ENCODE peak calls at places on chromosomes 7 and 10, in eight cellular contexts. C, V, B, H, J, F, L and E are unnamed samples.

GRCh38 chr10:16919076-16919972 is 102.1 kb upstream of the RSU1 start:
- DNase-seq in C (no peak), V (no peak), B (no peak), H (no peak), J (no peak), F (no peak), L (no peak), E (no peak)

GRCh38 chr10:5958680-5959079 is 18.7 kb downstream of the IL15RA start:
- DNase-seq in C (no peak), V (no peak), B (no peak), H (no peak), J (no peak), F (no peak), L (no peak), E (peak)

GRCh38 chr10:130232361-130233360 is 96.5 kb downstream of the GLRX3 start:
- DNase-seq in C (no peak), V (no peak), B (no peak), H (no peak), J (no peak), F (no peak), L (no peak), E (no peak)

GRCh38 chr10:127872871-127873600 is 19.7 kb downstream of the CLRN3 start:
- DNase-seq in C (no peak), V (no peak), B (no peak), H (no peak), J (peak), F (no peak), L (no peak), E (no peak)

GRCh38 chr7:41979834-41980307 is 257.1 kb downstream of the GLI3 start:
- DNase-seq in C (peak), V (peak), B (no peak), H (no peak), J (peak), F (peak), L (peak), E (no peak)

GRCh38 chr7:81632418-81632817 is 137.4 kb downstream of the HGF start:
- DNase-seq in C (no peak), V (no peak), B (no peak), H (no peak), J (no peak), F (no peak), L (peak), E (no peak)

GRCh38 chr10:97903128-97904025 is 53.7 kb downstream of the GOLGA7B start:
- DNase-seq in C (no peak), V (no peak), B (no peak), H (no peak), J (no peak), F (peak), L (no peak), E (no peak)

GRCh38 chr7:12066004-12066403 is 145.1 kb upstream of the TMEM106B start:
- DNase-seq in C (no peak), V (no peak), B (no peak), H (no peak), J (no peak), F (no peak), L (peak), E (no peak)

GRCh38 chr10:111076191-111076681 is 593 bp upstream of the ADRA2A start:
- DNase-seq in C (no peak), V (peak), B (no peak), H (no peak), J (peak), F (peak), L (peak), E (no peak)

GRCh38 chr10:117553171-117553814 is 10.7 kb downstream of the EMX2 start:
- DNase-seq in C (no peak), V (no peak), B (no peak), H (no peak), J (no peak), F (peak), L (no peak), E (no peak)

GRCh38 chr7:128008141-128008540 is 23.1 kb downstream of the LRRC4 start:
- DNase-seq in C (no peak), V (no peak), B (no peak), H (no peak), J (no peak), F (no peak), L (no peak), E (no peak)

GRCh38 chr7:150994838-150995510 is 4.2 kb downstream of the NOS3 start:
- DNase-seq in C (no peak), V (no peak), B (no peak), H (no peak), J (no peak), F (no peak), L (no peak), E (no peak)

GRCh38 chr10:35398355-35398754 is 62.0 kb downstream of the CCNY start:
- DNase-seq in C (no peak), V (no peak), B (no peak), H (no peak), J (peak), F (no peak), L (no peak), E (no peak)

GRCh38 chr7:155787171-155787851 is 25.0 kb downstream of the SHH start:
- DNase-seq in C (no peak), V (no peak), B (no peak), H (no peak), J (no peak), F (peak), L (no peak), E (no peak)

GRCh38 chr10:18478354-18478753 is 173.0 kb downstream of the NSUN6 start:
- DNase-seq in C (no peak), V (no peak), B (no peak), H (no peak), J (no peak), F (no peak), L (no peak), E (no peak)

GRCh38 chr7:158710651-158711102 is 6.1 kb upstream of the NCAPG2 start:
- DNase-seq in C (no peak), V (no peak), B (no peak), H (peak), J (peak), F (no peak), L (peak), E (no peak)

GRCh38 chr7:139329119-139329518 is 12.0 kb upstream of the FMC1 start:
- DNase-seq in C (no peak), V (no peak), B (no peak), H (no peak), J (peak), F (no peak), L (no peak), E (no peak)

GRCh38 chr10:80392250-80392649 is 16.1 kb upstream of the PRXL2A start:
- DNase-seq in C (no peak), V (no peak), B (no peak), H (no peak), J (no peak), F (no peak), L (peak), E (no peak)

DNA sequence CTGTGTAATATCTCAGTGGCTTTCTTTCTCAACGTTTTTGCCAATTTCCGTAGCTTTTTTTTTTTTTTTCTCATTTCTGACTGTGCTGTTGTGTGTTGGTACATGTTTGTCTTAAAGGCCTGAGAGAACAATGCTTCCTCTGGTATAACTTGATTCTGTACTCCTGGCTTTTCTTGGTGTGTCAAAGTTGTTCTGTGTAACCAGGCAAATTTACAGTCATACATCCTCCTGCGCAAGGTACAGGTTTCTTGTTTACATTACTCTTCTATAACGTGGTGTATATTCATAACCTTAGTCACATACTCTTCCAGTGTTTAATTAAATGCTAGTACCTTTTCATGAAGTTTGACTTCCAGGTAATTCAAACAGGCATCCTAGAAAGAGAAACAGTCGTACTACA is 8.3 kb upstream of the ARHGAP12 start:
- DNase-seq in C (no peak), V (no peak), B (no peak), H (no peak), J (peak), F (no peak), L (peak), E (no peak)
- H3K4me3 ChIP-seq in C (no peak), V (no peak), B (no peak), H (no peak), J (no peak), F (no peak), L (no peak), E (no peak)

GRCh38 chr7:78765985-78766729 is 687.3 kb downstream of the MAGI2 start:
- DNase-seq in C (no peak), V (no peak), B (no peak), H (no peak), J (no peak), F (no peak), L (no peak), E (peak)

GRCh38 chr7:78769551-78770101 is 683.8 kb downstream of the MAGI2 start:
- DNase-seq in C (no peak), V (no peak), B (no peak), H (no peak), J (peak), F (no peak), L (no peak), E (no peak)

GRCh38 chr7:78768859-78769258 is 684.6 kb downstream of the MAGI2 start:
- DNase-seq in C (no peak), V (no peak), B (no peak), H (no peak), J (no peak), F (peak), L (no peak), E (no peak)

GRCh38 chr7:78770422-78771410 is 682.8 kb downstream of the MAGI2 start:
- DNase-seq in C (no peak), V (no peak), B (no peak), H (no peak), J (peak), F (peak), L (peak), E (peak)
- H3K4me3 ChIP-seq in C (peak), V (no peak), B (peak), H (no peak), J (no peak), F (peak), L (no peak), E (peak)

DNA sequence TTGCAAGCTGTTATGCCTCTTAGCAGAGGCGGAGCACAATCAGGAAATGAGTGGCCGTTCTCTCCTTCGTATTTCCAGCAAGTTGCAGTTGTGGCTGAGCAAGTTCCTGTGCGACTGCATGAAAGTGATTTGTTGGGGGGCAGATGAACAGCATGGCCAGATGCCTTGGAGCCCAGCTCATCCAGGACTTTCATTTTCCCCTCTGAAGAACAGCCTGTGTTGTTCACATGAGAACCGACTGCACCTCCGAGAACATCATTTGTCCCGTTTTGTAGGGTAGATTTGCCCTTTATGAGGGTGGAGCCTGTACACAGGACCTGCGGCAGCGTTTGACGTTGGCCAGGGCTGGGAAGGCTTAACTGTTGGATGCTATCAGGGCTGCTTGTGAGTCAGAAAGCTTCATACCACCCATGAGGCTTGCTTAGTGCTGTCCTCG is 4.4 kb downstream of the BAG3 start:
- DNase-seq in C (peak), V (peak), B (peak), H (no peak), J (peak), F (no peak), L (peak), E (peak)
- H3K4me3 ChIP-seq in C (peak), V (no peak), B (peak), H (peak), J (peak), F (no peak), L (no peak), E (peak)

DNA sequence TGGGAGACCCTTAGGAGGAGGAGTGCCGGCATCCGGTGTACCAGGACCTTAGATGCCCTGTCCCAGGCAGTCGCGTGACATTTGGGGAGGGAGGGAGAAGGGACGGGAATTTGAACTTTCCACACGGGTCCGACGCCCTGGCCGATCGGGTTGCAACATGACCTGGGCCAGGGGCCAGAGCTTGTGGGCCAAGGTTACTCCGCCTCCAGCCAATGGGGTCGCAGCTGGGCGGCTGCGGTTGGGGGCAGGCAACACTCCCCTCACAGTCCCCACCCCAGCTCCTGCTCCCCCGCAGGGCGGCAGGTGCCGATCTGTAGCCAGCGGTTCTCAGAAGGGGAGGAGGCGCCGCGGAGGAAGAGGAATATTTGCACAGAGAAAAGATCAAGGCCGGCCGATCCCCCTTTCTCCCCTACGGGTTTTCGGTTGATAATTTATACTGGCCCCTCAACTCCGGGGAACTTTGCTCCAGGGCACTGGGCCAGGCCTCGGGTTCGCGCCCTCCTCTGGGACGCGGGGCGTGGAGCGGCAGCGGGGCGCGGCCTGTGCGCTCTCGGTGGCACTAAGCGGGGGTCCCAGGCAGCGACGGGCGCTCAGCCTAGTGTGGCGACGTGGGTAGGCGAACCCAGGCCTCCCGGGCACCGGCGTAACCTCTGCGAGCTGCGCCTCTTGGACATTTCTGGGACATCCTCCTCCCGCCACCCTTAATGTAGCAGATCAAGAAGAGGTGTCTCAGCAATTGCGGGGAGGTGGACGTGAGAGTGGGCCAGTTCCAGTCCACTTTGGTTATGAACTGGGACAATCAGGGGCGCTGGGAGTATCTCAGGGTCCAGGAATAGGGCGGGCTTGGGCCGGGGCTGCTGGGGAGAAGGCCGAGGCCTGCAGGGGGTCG is 1.2 kb downstream of the MLXIPL start:
- DNase-seq in C (no peak), V (peak), B (peak), H (no peak), J (peak), F (peak), L (no peak), E (peak)
- H3K4me3 ChIP-seq in C (no peak), V (peak), B (peak), H (no peak), J (no peak), F (peak), L (no peak), E (peak)

GRCh38 chr7:76291346-76292205 is 10.9 kb upstream of the HSPB1 start:
- DNase-seq in C (peak), V (peak), B (peak), H (peak), J (peak), F (peak), L (peak), E (peak)

GRCh38 chr7:76293407-76293901 is 9.0 kb upstream of the HSPB1 start:
- DNase-seq in C (no peak), V (no peak), B (no peak), H (no peak), J (no peak), F (no peak), L (peak), E (peak)

GRCh38 chr7:76296743-76297740 is 5.4 kb upstream of the HSPB1 start:
- DNase-seq in C (peak), V (peak), B (peak), H (no peak), J (peak), F (no peak), L (peak), E (peak)

GRCh38 chr7:76294344-76295024 is 8.0 kb upstream of the HSPB1 start:
- DNase-seq in C (peak), V (peak), B (peak), H (no peak), J (peak), F (peak), L (peak), E (peak)

GRCh38 chr7:76292206-76292573 is 10.3 kb upstream of the HSPB1 start:
- DNase-seq in C (no peak), V (peak), B (peak), H (no peak), J (peak), F (no peak), L (peak), E (peak)
- H3K4me3 ChIP-seq in C (peak), V (peak), B (peak), H (no peak), J (peak), F (no peak), L (peak), E (peak)

DNA sequence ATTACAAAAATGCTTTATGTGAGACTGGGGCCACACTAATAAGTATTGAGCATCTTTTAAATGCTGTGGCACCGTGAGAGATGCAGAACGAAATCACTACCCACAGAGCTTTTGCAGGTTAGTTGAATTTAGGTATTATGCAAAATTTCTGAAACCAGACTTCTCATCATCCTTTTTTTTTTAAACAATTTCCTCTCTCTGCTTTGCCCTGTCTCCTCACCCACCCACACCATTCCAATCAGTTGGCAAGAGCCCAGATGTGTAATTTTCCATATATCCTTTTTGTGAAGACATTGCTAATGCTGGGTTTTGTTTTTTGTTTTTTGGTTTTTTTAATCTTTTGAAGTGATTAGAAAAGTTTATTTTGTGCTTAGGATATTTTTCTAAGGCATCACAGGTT is 1.1 kb downstream of the YAE1 start:
- DNase-seq in C (no peak), V (no peak), B (no peak), H (no peak), J (peak), F (no peak), L (no peak), E (no peak)
- H3K4me3 ChIP-seq in C (peak), V (peak), B (peak), H (peak), J (peak), F (peak), L (peak), E (peak)

DNA sequence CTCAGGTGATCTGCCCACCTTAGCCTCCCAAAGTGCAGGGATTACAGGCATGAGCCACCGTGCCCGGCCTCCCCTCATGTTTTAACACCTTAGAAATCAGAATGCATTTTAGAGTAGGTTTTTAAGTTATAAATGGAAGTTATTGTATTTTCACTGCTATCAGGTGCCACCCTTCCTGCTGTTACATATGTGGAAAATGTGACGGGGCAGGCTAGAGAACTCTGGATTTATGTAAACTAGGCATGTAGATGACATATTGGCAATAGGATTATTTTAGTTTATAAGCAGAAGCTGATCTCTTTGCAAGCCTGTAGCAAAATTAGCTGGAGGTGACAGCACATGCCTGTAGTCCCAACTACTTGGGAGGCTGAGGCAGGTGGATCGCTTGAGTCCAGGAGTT is 2.1 kb downstream of the CASP2 start:
- DNase-seq in C (no peak), V (no peak), B (no peak), H (no peak), J (no peak), F (no peak), L (no peak), E (no peak)
- H3K4me3 ChIP-seq in C (no peak), V (no peak), B (no peak), H (peak), J (no peak), F (peak), L (no peak), E (no peak)

DNA sequence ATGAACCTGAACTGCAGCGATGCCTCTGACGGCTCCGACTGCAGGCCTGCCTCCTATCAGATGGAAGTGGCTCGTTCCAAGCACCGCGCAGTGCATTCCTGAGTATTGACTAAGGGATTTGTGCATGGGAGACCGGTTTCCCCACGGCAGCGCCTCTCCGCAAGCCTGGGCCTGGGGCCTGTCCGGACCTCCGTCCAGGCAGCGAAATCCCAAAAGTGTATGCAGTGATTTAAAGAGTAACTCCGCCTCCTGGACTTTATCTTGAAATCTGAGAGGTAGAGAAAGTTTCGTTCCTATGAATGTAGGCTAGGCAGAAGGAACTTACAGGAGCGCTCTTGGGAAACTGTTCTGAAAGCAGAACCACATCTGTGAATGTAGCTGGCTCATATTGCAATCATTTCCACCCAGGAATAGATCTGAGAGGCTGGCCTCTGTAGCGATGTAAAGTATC is 106.2 kb upstream of the CELF2 start:
- DNase-seq in C (peak), V (peak), B (peak), H (no peak), J (peak), F (peak), L (peak), E (peak)
- H3K4me3 ChIP-seq in C (peak), V (peak), B (peak), H (no peak), J (peak), F (no peak), L (peak), E (peak)

GRCh38 chr7:90624128-90624980 is 28.2 kb downstream of the CDK14 start:
- DNase-seq in C (no peak), V (no peak), B (no peak), H (no peak), J (peak), F (peak), L (peak), E (no peak)
- H3K4me3 ChIP-seq in C (no peak), V (no peak), B (no peak), H (no peak), J (no peak), F (no peak), L (no peak), E (no peak)